ENCODE peak calls at places on chromosomes 3 and 15, in six cellular contexts. A, H, M, N, F and Y are unnamed samples.
A peak's percentile ranks its signal among the peaks of the same experiment; 100 is the strongest.

GRCh38 chr3:16825617-16826204 is 59.0 kb upstream of the PLCL2 start:
- DNase-seq in F (no peak), M (no peak), H (no peak), A (no peak), N (no peak), Y (no peak)

GRCh38 chr15:47124430-47125102 is 592.7 kb upstream of the SEMA6D start:
- DNase-seq in M (no peak), N (no peak), A (no peak), F (peak; percentile 5), H (no peak), Y (no peak)

GRCh38 chr3:127902486-127902885 is 12.5 kb upstream of the KBTBD12 start:
- DNase-seq in F (no peak), A (no peak), N (no peak), H (no peak), M (no peak), Y (no peak)

GRCh38 chr3:121649645-121650044 is 11.1 kb downstream of the HCLS1 start:
- DNase-seq in A (no peak), H (no peak), F (no peak), M (no peak), N (no peak), Y (no peak)

GRCh38 chr15:29141206-29141907 is 128.3 kb downstream of the NSMCE3 start:
- DNase-seq in M (no peak), H (no peak), F (no peak), A (no peak), N (no peak), Y (no peak)

GRCh38 chr3:133573054-133573628 is 345 bp upstream of the CDV3 start:
- DNase-seq in H (peak; percentile 81), F (peak; percentile 99), N (peak; percentile 100), M (peak; percentile 99), A (peak; percentile 61), Y (peak; percentile 62)

GRCh38 chr3:128681277-128681829 is 30.7 kb upstream of the RPN1 start:
- DNase-seq in A (no peak), N (no peak), F (no peak), H (no peak), M (no peak), Y (no peak)

GRCh38 chr15:94451461-94451860 is 220.1 kb downstream of the MCTP2 start:
- DNase-seq in H (no peak), N (no peak), F (no peak), M (no peak), A (no peak), Y (no peak)

GRCh38 chr3:196624907-196625306 is 14.6 kb upstream of the NRROS start:
- DNase-seq in H (no peak), F (no peak), A (no peak), M (no peak), N (no peak), Y (no peak)

GRCh38 chr3:151362798-151363197 is 21.8 kb downstream of the P2RY12 start:
- DNase-seq in M (no peak), A (no peak), F (no peak), N (no peak), H (no peak), Y (no peak)
- TF ChIP-seq TAF1 in M (no peak), A (no peak), F (no peak), N (no peak), H (no peak), Y (no peak)

DNA sequence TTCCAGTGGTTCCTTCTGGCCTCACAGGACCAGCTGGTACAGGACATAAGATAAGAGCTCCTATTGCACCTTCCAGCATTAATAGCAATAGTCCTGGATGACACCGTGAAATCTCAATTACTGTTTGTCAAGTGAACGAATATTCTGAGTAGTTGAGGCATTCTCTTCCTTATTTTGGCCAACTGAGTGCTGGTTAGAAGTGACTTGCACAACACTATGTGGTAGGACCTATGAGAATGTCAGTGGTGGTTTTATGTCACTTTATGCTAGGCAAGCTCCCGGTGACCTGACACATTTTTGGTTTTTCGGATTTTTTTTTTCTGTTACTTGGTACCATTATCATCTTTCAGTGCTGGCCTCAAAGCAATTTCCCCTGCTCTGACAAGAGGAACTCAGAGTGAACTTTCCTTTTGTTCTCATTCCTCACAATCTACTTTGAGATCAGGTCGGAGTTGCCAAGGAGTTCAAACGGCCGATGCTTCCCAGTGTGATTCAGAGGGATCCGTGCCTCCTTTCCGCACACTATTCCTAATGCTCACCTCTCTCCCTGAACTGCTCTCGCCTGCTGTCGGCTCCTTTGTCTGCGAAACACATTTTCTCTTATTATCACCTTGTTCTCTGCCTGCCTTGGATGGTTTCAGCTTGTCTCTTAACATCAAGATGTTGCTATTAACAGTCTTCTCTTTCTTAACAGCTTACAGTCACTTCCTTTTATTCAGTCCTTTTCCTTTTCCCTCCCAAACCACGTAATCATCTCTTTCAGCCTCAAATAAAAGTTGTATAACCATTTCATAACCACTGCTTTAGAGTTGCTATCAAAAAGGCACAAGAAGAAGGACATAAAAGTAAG is 35.8 kb downstream of the QTRT2 start:
- DNase-seq in H (no peak), N (no peak), M (no peak), A (no peak), F (no peak), Y (no peak)
- TF ChIP-seq POLR2A in H (no peak), N (no peak), M (no peak), A (no peak), F (no peak), Y (no peak)

GRCh38 chr3:102741105-102741504 is 306.3 kb downstream of the ZPLD1 start:
- DNase-seq in M (no peak), H (no peak), N (no peak), F (no peak), A (no peak), Y (no peak)
- TF ChIP-seq TAF1 in M (no peak), H (no peak), N (no peak), F (no peak), A (no peak), Y (no peak)

GRCh38 chr3:39139442-39139841 is 13.9 kb downstream of the CSRNP1 start:
- DNase-seq in M (no peak), A (no peak), H (no peak), F (no peak), N (no peak), Y (no peak)

GRCh38 chr3:39142067-39142466 is 11.3 kb downstream of the CSRNP1 start:
- DNase-seq in F (no peak), N (no peak), M (no peak), H (no peak), A (no peak), Y (no peak)

GRCh38 chr3:39140341-39140971 is 12.9 kb downstream of the CSRNP1 start:
- DNase-seq in N (no peak), A (no peak), H (no peak), F (no peak), M (no peak), Y (no peak)

GRCh38 chr3:39143051-39143885 is 10.1 kb downstream of the CSRNP1 start:
- DNase-seq in F (no peak), M (no peak), H (no peak), A (no peak), N (no peak), Y (no peak)

GRCh38 chr3:39141211-39141995 is 12.0 kb downstream of the CSRNP1 start:
- DNase-seq in N (no peak), H (no peak), M (no peak), F (no peak), A (no peak), Y (no peak)
- TF ChIP-seq POLR2A in N (no peak), H (peak; percentile 53), M (peak; percentile 71), F (peak; percentile 29), A (no peak), Y (peak; percentile 11)

GRCh38 chr3:12193485-12194165 is 34.9 kb upstream of the TIMP4 start:
- DNase-seq in A (no peak), H (no peak), F (peak; percentile 52), N (no peak), M (peak; percentile 75), Y (no peak)
- TF ChIP-seq TAF1 in A (no peak), H (no peak), F (no peak), N (no peak), M (no peak), Y (no peak)